ENCODE peak calls at places on chromosomes 4 and X, in five cellular contexts. One of them, this sample, is unnamed.

GRCh38 chrX:139194571-139195280 is 335.8 kb upstream of the F9 start:
- DNase-seq in A673: no peak
- DNase-seq in Peyer's patch: peak; percentile 47
- DNase-seq in ovary: no peak
- DNase-seq in left lung: no peak
- DNase-seq in this sample: no peak

GRCh38 chr4:7206856-7207567 is 14.7 kb downstream of the SORCS2 start:
- DNase-seq in A673: peak; percentile 28
- DNase-seq in Peyer's patch: peak; percentile 56
- DNase-seq in ovary: peak; percentile 92
- DNase-seq in left lung: peak; percentile 82
- DNase-seq in this sample: peak; percentile 74

GRCh38 chrX:133781174-133781573 is 204.2 kb downstream of the GPC3 start:
- DNase-seq in A673: no peak
- DNase-seq in Peyer's patch: no peak
- DNase-seq in ovary: no peak
- DNase-seq in left lung: no peak
- DNase-seq in this sample: no peak

GRCh38 chr4:85522836-85523235 is 47.9 kb downstream of the ARHGAP24 start:
- DNase-seq in A673: no peak
- DNase-seq in Peyer's patch: no peak
- DNase-seq in ovary: no peak
- DNase-seq in left lung: no peak
- DNase-seq in this sample: no peak

GRCh38 chrX:38796926-38797325 is 4.3 kb upstream of the MID1IP1 start:
- DNase-seq in A673: no peak
- DNase-seq in Peyer's patch: no peak
- DNase-seq in ovary: no peak
- DNase-seq in left lung: no peak
- DNase-seq in this sample: no peak

GRCh38 chrX:71291381-71291780 is 7.9 kb downstream of the NONO start:
- DNase-seq in A673: no peak
- DNase-seq in Peyer's patch: no peak
- DNase-seq in ovary: no peak
- DNase-seq in left lung: no peak
- DNase-seq in this sample: no peak

GRCh38 chr4:154208424-154208823 is 283.2 kb downstream of the DCHS2 start:
- DNase-seq in A673: no peak
- DNase-seq in Peyer's patch: no peak
- DNase-seq in ovary: no peak
- DNase-seq in left lung: no peak
- DNase-seq in this sample: peak; percentile 68

GRCh38 chrX:119427024-119427794 is 28.1 kb downstream of the SLC25A43 start:
- DNase-seq in A673: no peak
- DNase-seq in Peyer's patch: peak; percentile 75
- DNase-seq in ovary: no peak
- DNase-seq in left lung: no peak
- DNase-seq in this sample: no peak

GRCh38 chr4:146795721-146796120 is 149.9 kb downstream of the TTC29 start:
- DNase-seq in A673: no peak
- DNase-seq in Peyer's patch: no peak
- DNase-seq in ovary: no peak
- DNase-seq in left lung: no peak
- DNase-seq in this sample: no peak

GRCh38 chrX:1430451-1430850 is 22.3 kb downstream of the ASMTL start:
- DNase-seq in A673: no peak
- DNase-seq in Peyer's patch: no peak
- DNase-seq in ovary: peak; percentile 7
- DNase-seq in left lung: no peak
- DNase-seq in this sample: no peak

GRCh38 chrX:73525928-73526690 is 36.9 kb upstream of the CHIC1 start:
- DNase-seq in A673: no peak
- DNase-seq in Peyer's patch: no peak
- DNase-seq in ovary: no peak
- DNase-seq in left lung: no peak
- DNase-seq in this sample: no peak

GRCh38 chrX:37745835-37746234 is 34.0 kb upstream of the CYBB start:
- DNase-seq in A673: no peak
- DNase-seq in Peyer's patch: no peak
- DNase-seq in ovary: no peak
- DNase-seq in left lung: no peak
- DNase-seq in this sample: no peak

GRCh38 chr4:3192827-3193226 is 56.1 kb upstream of the MSANTD1 start:
- DNase-seq in A673: no peak
- DNase-seq in Peyer's patch: no peak
- DNase-seq in ovary: no peak
- DNase-seq in left lung: no peak
- DNase-seq in this sample: no peak

GRCh38 chrX:102934624-102935023 is 2.4 kb upstream of the RAB40AL start:
- DNase-seq in A673: peak; percentile 56
- DNase-seq in Peyer's patch: peak; percentile 61
- DNase-seq in ovary: no peak
- DNase-seq in left lung: no peak
- DNase-seq in this sample: no peak

DNA sequence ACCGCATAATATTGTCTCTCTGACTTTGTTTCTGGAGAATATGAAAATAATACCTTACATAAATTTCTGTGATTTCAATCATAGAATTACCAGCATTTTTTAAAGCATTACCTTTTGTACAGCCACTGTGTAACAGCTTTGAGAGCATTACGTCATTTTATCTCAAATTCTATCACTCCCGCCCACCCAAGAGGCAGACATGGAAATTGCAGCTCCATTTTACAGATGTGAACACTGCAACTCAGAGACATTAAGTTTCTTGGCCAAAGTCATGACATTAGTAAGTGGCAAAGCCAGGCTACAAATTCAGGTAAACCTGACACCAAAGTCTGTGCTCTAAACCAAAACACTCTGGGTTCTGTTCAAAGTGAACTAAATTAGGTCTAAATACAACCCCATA is 33.6 kb upstream of the KDR start:
- DNase-seq in A673: no peak
- DNase-seq in Peyer's patch: no peak
- DNase-seq in ovary: no peak
- DNase-seq in left lung: no peak
- DNase-seq in this sample: no peak
- TF ChIP-seq CTCF in A673: no peak
- TF ChIP-seq CTCF in Peyer's patch: no peak
- TF ChIP-seq CTCF in ovary: no peak
- TF ChIP-seq CTCF in left lung: no peak
- TF ChIP-seq CTCF in this sample: no peak

GRCh38 chr4:4288098-4288497 is 1.9 kb downstream of the LYAR start:
- DNase-seq in A673: no peak
- DNase-seq in Peyer's patch: no peak
- DNase-seq in ovary: no peak
- DNase-seq in left lung: no peak
- DNase-seq in this sample: no peak

GRCh38 chr4:4289575-4289929 is 402 bp downstream of the LYAR start:
- DNase-seq in A673: no peak
- DNase-seq in Peyer's patch: no peak
- DNase-seq in ovary: no peak
- DNase-seq in left lung: no peak
- DNase-seq in this sample: peak; percentile 8

GRCh38 chr4:4284827-4285618 is 4.9 kb downstream of the LYAR start:
- DNase-seq in A673: no peak
- DNase-seq in Peyer's patch: peak; percentile 66
- DNase-seq in ovary: no peak
- DNase-seq in left lung: no peak
- DNase-seq in this sample: peak; percentile 36

GRCh38 chr4:4289930-4290850 is at the start of the genes LYAR and ZBTB49:
- DNase-seq in A673: peak; percentile 92
- DNase-seq in Peyer's patch: peak; percentile 97
- DNase-seq in ovary: peak; percentile 97
- DNase-seq in left lung: peak; percentile 94
- DNase-seq in this sample: peak; percentile 89

DNA sequence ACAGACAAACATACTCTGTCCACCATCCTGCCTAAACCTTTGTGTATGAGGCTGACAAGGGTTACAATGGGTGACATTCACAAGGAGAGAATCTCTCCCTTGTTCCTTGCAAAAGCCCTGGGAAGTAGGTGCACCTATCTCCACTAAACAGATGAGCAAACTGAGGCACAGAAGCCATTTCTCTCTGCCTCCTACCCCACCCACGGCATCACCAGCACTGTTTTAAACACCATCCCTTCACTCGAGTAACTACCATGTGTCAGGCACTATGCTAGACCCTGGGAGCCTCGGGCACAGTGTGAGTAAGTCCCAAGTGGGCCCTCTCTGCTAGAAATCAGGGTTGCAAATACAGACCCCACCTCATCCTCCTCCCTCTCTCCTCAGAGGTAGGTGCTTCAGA is 899 bp downstream of the LYAR start:
- DNase-seq in A673: no peak
- DNase-seq in Peyer's patch: no peak
- DNase-seq in ovary: no peak
- DNase-seq in left lung: no peak
- DNase-seq in this sample: no peak
- H3K27ac ChIP-seq in A673: peak overlapping the region; percentile 82
- H3K27ac ChIP-seq in Peyer's patch: no peak overlapping the region
- H3K27ac ChIP-seq in ovary: no peak overlapping the region
- H3K27ac ChIP-seq in left lung: no peak overlapping the region
- H3K27ac ChIP-seq in this sample: no peak overlapping the region

GRCh38 chr4:97911236-97911906 is 231.9 kb downstream of the STPG2 start:
- DNase-seq in A673: no peak
- DNase-seq in Peyer's patch: no peak
- DNase-seq in ovary: no peak
- DNase-seq in left lung: no peak
- DNase-seq in this sample: no peak
- TF ChIP-seq CTCF in A673: no peak
- TF ChIP-seq CTCF in Peyer's patch: no peak
- TF ChIP-seq CTCF in ovary: no peak
- TF ChIP-seq CTCF in left lung: no peak
- TF ChIP-seq CTCF in this sample: no peak

GRCh38 chrX:46722742-46723568 is 36.0 kb downstream of the SLC9A7 start:
- DNase-seq in A673: no peak
- DNase-seq in Peyer's patch: no peak
- DNase-seq in ovary: no peak
- DNase-seq in left lung: no peak
- DNase-seq in this sample: peak; percentile 42
- H3K27ac ChIP-seq in A673: no peak overlapping the region
- H3K27ac ChIP-seq in Peyer's patch: no peak overlapping the region
- H3K27ac ChIP-seq in ovary: no peak overlapping the region
- H3K27ac ChIP-seq in left lung: no peak overlapping the region
- H3K27ac ChIP-seq in this sample: no peak overlapping the region

DNA sequence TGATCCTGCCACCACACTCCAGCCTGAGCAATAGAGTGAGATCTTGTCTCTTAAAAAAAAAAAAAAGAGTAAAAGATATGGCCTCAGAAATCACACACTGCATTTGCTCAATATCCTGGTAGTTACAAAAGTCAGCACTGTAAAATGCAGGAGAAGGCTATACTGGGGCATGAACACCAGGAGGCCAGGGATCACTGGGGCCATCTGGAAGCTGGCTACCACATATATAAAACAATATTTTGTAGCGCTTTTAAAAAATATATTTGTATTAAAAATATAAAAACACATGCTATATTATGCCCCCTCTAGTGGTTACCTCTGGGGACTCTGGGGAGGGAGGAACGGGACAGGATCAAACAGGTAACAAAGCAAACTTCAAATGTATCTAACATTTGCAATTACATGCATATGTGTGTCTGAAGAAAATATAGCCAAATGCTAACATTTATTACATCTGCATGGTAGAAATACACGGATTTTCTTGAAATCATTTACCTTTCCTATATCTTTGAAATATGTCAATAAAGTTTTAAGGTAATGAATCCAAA is 4.0 kb downstream of the C4orf46 start:
- DNase-seq in A673: peak; percentile 55
- DNase-seq in Peyer's patch: no peak
- DNase-seq in ovary: no peak
- DNase-seq in left lung: no peak
- DNase-seq in this sample: peak; percentile 48
- TF ChIP-seq CTCF in A673: peak; percentile 72
- TF ChIP-seq CTCF in Peyer's patch: peak; percentile 27
- TF ChIP-seq CTCF in ovary: no peak
- TF ChIP-seq CTCF in left lung: peak; percentile 33
- TF ChIP-seq CTCF in this sample: peak; percentile 70

GRCh38 chrX:100931218-100931924 is 2.7 kb upstream of the XKRX start:
- DNase-seq in A673: no peak
- DNase-seq in Peyer's patch: no peak
- DNase-seq in ovary: no peak
- DNase-seq in left lung: no peak
- DNase-seq in this sample: no peak

GRCh38 chrX:100939336-100939735 is 10.6 kb upstream of the XKRX start:
- DNase-seq in A673: no peak
- DNase-seq in Peyer's patch: no peak
- DNase-seq in ovary: no peak
- DNase-seq in left lung: no peak
- DNase-seq in this sample: no peak

GRCh38 chrX:100931925-100932285 is 3.2 kb upstream of the XKRX start:
- DNase-seq in A673: no peak
- DNase-seq in Peyer's patch: no peak
- DNase-seq in ovary: no peak
- DNase-seq in left lung: no peak
- DNase-seq in this sample: no peak

GRCh38 chrX:100935767-100936166 is 7.0 kb upstream of the XKRX start:
- DNase-seq in A673: no peak
- DNase-seq in Peyer's patch: no peak
- DNase-seq in ovary: no peak
- DNase-seq in left lung: no peak
- DNase-seq in this sample: no peak
- H3K27ac ChIP-seq in A673: no peak overlapping the region
- H3K27ac ChIP-seq in Peyer's patch: no peak overlapping the region
- H3K27ac ChIP-seq in ovary: no peak overlapping the region
- H3K27ac ChIP-seq in left lung: no peak overlapping the region
- H3K27ac ChIP-seq in this sample: no peak overlapping the region

GRCh38 chr4:184510431-184510830 is 36.1 kb upstream of the IRF2 start:
- DNase-seq in A673: no peak
- DNase-seq in Peyer's patch: no peak
- DNase-seq in ovary: no peak
- DNase-seq in left lung: no peak
- DNase-seq in this sample: no peak

GRCh38 chr4:184511156-184511555 is 36.8 kb upstream of the IRF2 start:
- DNase-seq in A673: no peak
- DNase-seq in Peyer's patch: no peak
- DNase-seq in ovary: no peak
- DNase-seq in left lung: no peak
- DNase-seq in this sample: no peak

GRCh38 chr4:184504385-184504784 is 30.0 kb upstream of the IRF2 start:
- DNase-seq in A673: no peak
- DNase-seq in Peyer's patch: no peak
- DNase-seq in ovary: no peak
- DNase-seq in left lung: no peak
- DNase-seq in this sample: no peak

GRCh38 chr4:184503869-184504300 is 29.5 kb upstream of the IRF2 start:
- DNase-seq in A673: peak; percentile 7
- DNase-seq in Peyer's patch: no peak
- DNase-seq in ovary: no peak
- DNase-seq in left lung: no peak
- DNase-seq in this sample: no peak

GRCh38 chr4:184506527-184507121 is 32.3 kb upstream of the IRF2 start:
- DNase-seq in A673: peak; percentile 18
- DNase-seq in Peyer's patch: peak; percentile 77
- DNase-seq in ovary: no peak
- DNase-seq in left lung: no peak
- DNase-seq in this sample: no peak
- TF ChIP-seq CTCF in A673: no peak
- TF ChIP-seq CTCF in Peyer's patch: peak; percentile 28
- TF ChIP-seq CTCF in ovary: no peak
- TF ChIP-seq CTCF in left lung: no peak
- TF ChIP-seq CTCF in this sample: no peak

This sample was measured in RWPE1.